ENCODE peak calls at places on chromosome 17, in four cellular contexts. Q is GM12865, G is amniotic epithelial cell, O is NCI-H1105 treated with DMSO at 0.1 percent for 48 hours. D is an unnamed sample.

GRCh38 chr17:38844261-38844757 is 9.2 kb downstream of the RPL23 start:
- DNase-seq in G (no peak), O (no peak), Q (peak; percentile 69), D (peak; percentile 34)

GRCh38 chr17:37300683-37301082 is 75.1 kb upstream of the C17orf78 start:
- DNase-seq in Q (no peak), O (no peak), G (no peak), D (no peak)

GRCh38 chr17:45335721-45336120 is 18.9 kb upstream of the MAP3K14 start:
- DNase-seq in Q (no peak), G (no peak), O (no peak), D (no peak)

GRCh38 chr17:76497979-76498885 is 3.0 kb downstream of the RHBDF2 start:
- DNase-seq in O (no peak), G (peak; percentile 80), Q (peak; percentile 61), D (peak; percentile 93)

GRCh38 chr17:69734656-69735055 is 320.2 kb downstream of the MAP2K6 start:
- DNase-seq in O (no peak), Q (no peak), G (peak; percentile 25), D (no peak)

GRCh38 chr17:46995841-46996571 is 17.0 kb upstream of the RPRML start:
- DNase-seq in O (no peak), Q (no peak), G (peak; percentile 27), D (peak; percentile 25)

GRCh38 chr17:45225051-45225700 is 3.5 kb downstream of the FMNL1 start:
- DNase-seq in G (no peak), O (no peak), Q (peak; percentile 44), D (no peak)

GRCh38 chr17:64596988-64597387 is 65.1 kb downstream of the SMURF2 start:
- DNase-seq in G (no peak), O (no peak), Q (no peak), D (no peak)

GRCh38 chr17:28211811-28212210 is 107.2 kb upstream of the TMEM97 start:
- DNase-seq in G (no peak), O (no peak), Q (no peak), D (no peak)

GRCh38 chr17:45132569-45133463 is 501 bp upstream of the PLCD3 start:
- DNase-seq in O (peak; percentile 43), G (peak; percentile 68), Q (peak; percentile 89), D (peak; percentile 78)

GRCh38 chr17:48954300-48954755 is 9.7 kb upstream of the SNF8 start:
- DNase-seq in G (peak; percentile 78), Q (peak; percentile 39), O (no peak), D (peak; percentile 71)

GRCh38 chr17:14052886-14053615 is 16.3 kb upstream of the COX10 start:
- DNase-seq in G (peak; percentile 94), O (no peak), Q (no peak), D (peak; percentile 50)

GRCh38 chr17:50891577-50891989 is 25.4 kb upstream of the TOB1 start:
- DNase-seq in O (no peak), Q (no peak), G (no peak), D (no peak)

GRCh38 chr17:81902023-81902652 is at the start of gene NPB:
- DNase-seq in O (peak; percentile 38), G (no peak), Q (no peak), D (no peak)

GRCh38 chr17:79835953-79836951 is 3.0 kb downstream of the CBX4 start:
- DNase-seq in Q (no peak), G (no peak), O (no peak), D (peak; percentile 23)

GRCh38 chr17:27956601-27957445 is 63.7 kb upstream of the LYRM9 start:
- DNase-seq in O (no peak), Q (no peak), G (peak; percentile 23), D (peak; percentile 52)

GRCh38 chr17:3919123-3919624 is 2.9 kb upstream of the P2RX1 start:
- DNase-seq in G (no peak), O (no peak), Q (no peak), D (no peak)

GRCh38 chr17:16040710-16041251 is 41.2 kb downstream of the TTC19 start:
- DNase-seq in O (no peak), Q (no peak), G (peak; percentile 78), D (peak; percentile 69)

GRCh38 chr17:78883533-78884131 is 19.4 kb downstream of the CEP295NL start:
- DNase-seq in O (no peak), Q (no peak), G (peak; percentile 98), D (peak; percentile 93)

GRCh38 chr17:20952183-20952582 is 90.6 kb downstream of the USP22 start:
- DNase-seq in Q (no peak), O (no peak), G (no peak), D (no peak)

GRCh38 chr17:67388986-67389385 is 11.9 kb downstream of the PITPNC1 start:
- DNase-seq in O (no peak), G (no peak), Q (no peak), D (no peak)

GRCh38 chr17:52383493-52384100 is 225.1 kb upstream of the CA10 start:
- DNase-seq in G (peak; percentile 3), Q (peak; percentile 43), O (peak; percentile 20), D (peak; percentile 25)

GRCh38 chr17:8285270-8286181 is 2.9 kb upstream of the RANGRF start:
- DNase-seq in O (no peak), Q (no peak), G (no peak), D (no peak)

GRCh38 chr17:76868176-76868668 is at the start of gene MGAT5B:
- DNase-seq in G (peak; percentile 49), O (peak; percentile 71), Q (peak; percentile 84), D (peak; percentile 81)

GRCh38 chr17:6381052-6381451 is 53.9 kb downstream of the AIPL1 start:
- DNase-seq in O (no peak), G (no peak), Q (no peak), D (no peak)

GRCh38 chr17:39921323-39921722 is 2.9 kb upstream of the GSDMB start:
- DNase-seq in Q (peak; percentile 31), O (no peak), G (no peak), D (no peak)

GRCh38 chr17:47305302-47305923 is 18.3 kb upstream of the EFCAB13 start:
- DNase-seq in Q (no peak), O (no peak), G (peak; percentile 88), D (peak; percentile 95)

GRCh38 chr17:12231027-12231682 is 210.5 kb downstream of the MAP2K4 start:
- DNase-seq in O (no peak), G (peak; percentile 3), Q (no peak), D (peak; percentile 20)

GRCh38 chr17:77924757-77925336 is 33.7 kb upstream of the TNRC6C start:
- DNase-seq in G (peak; percentile 54), O (no peak), Q (no peak), D (peak; percentile 27)

GRCh38 chr17:42989726-42990652 is 8.2 kb upstream of the RPL27 start:
- DNase-seq in O (no peak), G (peak; percentile 45), Q (no peak), D (peak; percentile 66)

GRCh38 chr17:76543482-76544122 is 3.8 kb downstream of the PRCD start:
- DNase-seq in G (no peak), Q (no peak), O (no peak), D (no peak)

GRCh38 chr17:2244545-2245525 is 58.8 kb downstream of the SMG6 start:
- DNase-seq in O (peak; percentile 37), G (peak; percentile 79), Q (peak; percentile 89), D (peak; percentile 87)

GRCh38 chr17:72121164-72122001 is 563 bp downstream of the SOX9 start:
- DNase-seq in O (peak; percentile 30), Q (peak; percentile 68), G (peak; percentile 73), D (peak; percentile 73)